ENCODE peak calls at places on chromosome 9, in eight cellular contexts. L is CD8-positive, alpha-beta T cell; W is heart left ventricle; Z is right atrium auricular region; J is esophagus squamous epithelium; R is transverse colon; G is CD4-positive, CD25-positive, alpha-beta regulatory T cell; X is NT2/D1. P is an unnamed sample. For H3K27me3, the result is how much of the 10 kb centered on the place peaks cover.

GRCh38 chr9:1871486-1872181 is 143.5 kb upstream of the SMARCA2 start:
- DNase-seq in Z (no peak), L (no peak), G (no peak), J (no peak), R (no peak), X (no peak), W (no peak), P (no peak)

GRCh38 chr9:128099932-128100491 is 27.5 kb downstream of the PTGES2 start:
- DNase-seq in W (no peak), G (no peak), X (no peak), J (no peak), Z (no peak), L (no peak), R (no peak), P (no peak)

GRCh38 chr9:136848393-136849037 is 694 bp upstream of the PHPT1 start:
- DNase-seq in Z (no peak), J (no peak), X (peak), G (peak), L (no peak), W (no peak), R (peak), P (no peak)

GRCh38 chr9:112043423-112043822 is 131.7 kb downstream of the SUSD1 start:
- DNase-seq in J (no peak), W (no peak), Z (no peak), L (no peak), R (no peak), X (no peak), G (no peak), P (no peak)

GRCh38 chr9:12185856-12186255 is 507.3 kb upstream of the TYRP1 start:
- DNase-seq in Z (no peak), J (no peak), L (no peak), X (no peak), G (no peak), W (no peak), R (no peak), P (no peak)

GRCh38 chr9:91131433-91131839 is 230.3 kb downstream of the AUH start:
- DNase-seq in J (no peak), L (no peak), G (peak), Z (no peak), X (no peak), R (peak), W (no peak), P (no peak)

GRCh38 chr9:100027543-100027942 is 71.3 kb downstream of the ERP44 start:
- DNase-seq in J (no peak), X (no peak), R (no peak), L (no peak), Z (no peak), W (no peak), G (no peak), P (no peak)

GRCh38 chr9:69785757-69786156 is 25.9 kb upstream of the PTAR1 start:
- DNase-seq in J (no peak), X (no peak), G (no peak), R (no peak), L (no peak), W (no peak), Z (no peak), P (no peak)

GRCh38 chr9:131080589-131080988 is 15.7 kb upstream of the AIF1L start:
- DNase-seq in J (no peak), Z (no peak), G (no peak), R (no peak), L (no peak), X (no peak), W (no peak), P (no peak)

GRCh38 chr9:93679536-93680444 is 103.4 kb downstream of the PHF2 start:
- DNase-seq in R (no peak), X (no peak), Z (peak), L (no peak), G (no peak), J (no peak), W (peak), P (no peak)

GRCh38 chr9:98370976-98371315 is 115.5 kb upstream of the TBC1D2 start:
- DNase-seq in W (no peak), R (no peak), J (no peak), L (no peak), X (no peak), G (no peak), Z (no peak), P (no peak)

GRCh38 chr9:124279531-124280175 is 21.9 kb downstream of the NEK6 start:
- DNase-seq in L (no peak), R (no peak), J (no peak), X (no peak), Z (no peak), W (no peak), G (no peak), P (no peak)

GRCh38 chr9:21415492-21416267 is 6.8 kb downstream of the IFNA8 start:
- DNase-seq in G (no peak), X (no peak), J (no peak), L (no peak), W (no peak), Z (no peak), R (peak), P (no peak)

GRCh38 chr9:124297553-124297905 is 39.8 kb downstream of the NEK6 start:
- DNase-seq in R (peak), W (peak), G (no peak), Z (peak), L (no peak), J (no peak), X (peak), P (no peak)

GRCh38 chr9:105912868-105913516 is 218.7 kb downstream of the TMEM38B start:
- DNase-seq in W (no peak), R (no peak), L (no peak), G (no peak), J (no peak), X (no peak), Z (no peak), P (no peak)

GRCh38 chr9:87212563-87213154 is 265.4 kb upstream of the GAS1 start:
- DNase-seq in Z (no peak), R (no peak), W (no peak), L (no peak), G (no peak), X (no peak), J (no peak), P (no peak)

GRCh38 chr9:89137548-89138462 is 40.8 kb downstream of the SHC3 start:
- DNase-seq in R (peak), Z (peak), L (no peak), J (no peak), X (no peak), G (no peak), W (peak), P (no peak)

GRCh38 chr9:120663380-120663779 is 50.9 kb downstream of the MEGF9 start:
- DNase-seq in R (no peak), G (no peak), W (no peak), X (no peak), Z (no peak), L (no peak), J (no peak), P (no peak)

GRCh38 chr9:112624711-112625707 is 92.9 kb downstream of the INIP start:
- DNase-seq in Z (no peak), X (no peak), R (no peak), G (no peak), L (no peak), J (no peak), W (no peak), P (no peak)

GRCh38 chr9:134908524-134909364 is 9.0 kb downstream of the FCN1 start:
- DNase-seq in Z (no peak), R (no peak), G (no peak), L (no peak), X (no peak), J (no peak), W (no peak), P (no peak)

GRCh38 chr9:38195737-38196161 is 126.7 kb upstream of the SHB start:
- DNase-seq in X (no peak), J (no peak), R (no peak), Z (no peak), G (no peak), W (no peak), L (no peak), P (no peak)

GRCh38 chr9:109922617-109923260 is 142.7 kb downstream of the PALM2AKAP2 start:
- DNase-seq in R (no peak), Z (no peak), L (no peak), W (no peak), J (no peak), G (no peak), X (no peak), P (no peak)

GRCh38 chr9:124018731-124019697 is 7.4 kb downstream of the LHX2 start:
- DNase-seq in R (no peak), Z (no peak), W (no peak), X (no peak), J (no peak), G (no peak), L (no peak), P (no peak)

DNA sequence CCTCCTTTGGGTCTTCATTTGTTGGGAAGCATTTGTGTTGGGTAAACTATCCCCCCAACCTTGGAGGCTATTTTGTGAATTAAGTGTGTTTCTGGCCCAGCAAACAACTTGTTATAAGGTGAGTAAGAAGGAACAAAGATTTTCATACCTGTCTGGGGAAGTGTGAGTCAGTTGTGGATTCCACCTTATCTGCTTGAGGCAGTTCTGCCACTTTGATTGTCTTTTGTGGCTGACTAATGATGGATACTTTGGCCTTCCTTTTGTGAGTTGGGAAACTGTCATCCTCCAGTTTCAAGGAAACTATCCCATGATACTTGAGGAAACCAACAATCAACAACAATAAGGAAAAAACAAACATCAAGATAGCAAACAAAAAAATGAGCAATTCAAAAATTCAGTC is 24.6 kb upstream of the CER1 start:
- DNase-seq in G (no peak), R (no peak), Z (no peak), W (no peak), J (no peak), L (no peak), X (no peak), P (no peak)
- H3K27me3 ChIP-seq in G (under half), R (under half), Z (under half), W (under half), J (under half), L (under half), X (under half), P (under half)

GRCh38 chr9:132154925-132155324 is 6.9 kb upstream of the NTNG2 start:
- DNase-seq in L (no peak), R (no peak), J (no peak), G (no peak), W (no peak), X (no peak), Z (no peak), P (no peak)

GRCh38 chr9:132160802-132161742 is 786 bp upstream of the NTNG2 start:
- DNase-seq in X (no peak), L (peak), R (peak), G (peak), J (no peak), Z (no peak), W (peak), P (peak)

GRCh38 chr9:132155514-132155913 is 6.3 kb upstream of the NTNG2 start:
- DNase-seq in J (no peak), W (no peak), R (no peak), X (no peak), G (no peak), Z (no peak), L (no peak), P (no peak)

GRCh38 chr9:132156256-132156655 is 5.6 kb upstream of the NTNG2 start:
- DNase-seq in R (no peak), J (no peak), X (no peak), W (no peak), Z (no peak), G (no peak), L (no peak), P (no peak)

DNA sequence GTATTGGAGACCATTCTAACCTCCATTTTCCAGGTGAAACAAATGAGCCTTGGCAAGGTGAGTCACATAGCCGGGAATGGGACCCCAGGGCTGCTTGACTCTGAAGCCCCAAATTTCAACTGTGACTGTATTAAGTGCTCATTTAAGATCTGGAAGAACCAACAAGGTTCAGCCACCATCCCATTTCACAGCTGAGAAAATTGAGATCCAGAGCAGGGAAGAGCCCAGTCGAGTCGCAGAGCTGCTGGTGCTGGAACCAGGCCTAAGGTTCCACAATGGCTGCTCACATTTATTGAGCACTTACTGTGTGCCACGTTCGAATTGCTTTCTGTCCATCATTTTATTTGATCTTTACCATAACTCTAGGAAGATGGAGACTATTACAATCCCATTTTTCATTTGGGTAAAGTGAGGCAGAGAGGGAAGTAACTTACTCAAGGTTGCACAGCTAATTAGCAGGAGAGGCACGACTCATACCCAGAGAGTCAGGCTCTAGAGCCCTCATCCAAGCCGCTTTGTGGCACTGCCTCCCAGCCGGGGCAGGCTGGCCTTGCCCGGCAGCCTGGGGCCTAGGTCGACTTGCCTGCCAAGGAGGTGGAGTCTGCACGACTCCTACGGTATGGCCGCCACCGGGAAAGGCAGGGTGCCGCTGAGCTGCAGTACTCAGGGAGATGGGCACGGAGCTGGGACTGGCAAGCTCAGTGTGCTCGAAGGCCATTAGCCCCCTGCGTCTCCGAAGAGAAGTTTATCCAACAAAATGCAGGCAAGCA is 4.3 kb upstream of the NTNG2 start:
- DNase-seq in J (no peak), X (no peak), L (no peak), R (no peak), W (no peak), Z (no peak), G (no peak), P (no peak)
- H3K27me3 ChIP-seq in J (under half), X (under half), L (under half), R (half or more), W (under half), Z (under half), G (under half), P (under half)

GRCh38 chr9:126165755-126166154 is 160.9 kb upstream of the MVB12B start:
- DNase-seq in R (no peak), Z (no peak), J (no peak), X (no peak), L (no peak), W (no peak), G (no peak), P (no peak)
- H3K27me3 ChIP-seq in R (under half), Z (under half), J (under half), X (under half), L (under half), W (under half), G (under half), P (under half)

GRCh38 chr9:35940474-35941467 is 17.2 kb downstream of the OR2S2 start:
- DNase-seq in J (no peak), Z (no peak), R (no peak), L (no peak), G (peak), W (no peak), X (no peak), P (peak)
- H3K27me3 ChIP-seq in J (under half), Z (under half), R (under half), L (under half), G (under half), W (under half), X (under half), P (under half)

GRCh38 chr9:126693428-126693931 is 79.8 kb downstream of the LMX1B start:
- DNase-seq in W (no peak), X (no peak), G (no peak), J (no peak), R (no peak), L (no peak), Z (no peak), P (no peak)

GRCh38 chr9:126692041-126692758 is 78.5 kb downstream of the LMX1B start:
- DNase-seq in J (no peak), L (no peak), R (no peak), G (no peak), Z (no peak), X (no peak), W (no peak), P (no peak)

GRCh38 chr9:126690431-126691051 is 76.8 kb downstream of the LMX1B start:
- DNase-seq in J (no peak), R (peak), G (peak), W (peak), X (no peak), L (peak), Z (no peak), P (no peak)

GRCh38 chr9:126694206-126695081 is 80.7 kb downstream of the LMX1B start:
- DNase-seq in W (no peak), Z (no peak), G (no peak), X (no peak), R (no peak), J (no peak), L (no peak), P (no peak)

GRCh38 chr9:126692759-126693427 is 79.2 kb downstream of the LMX1B start:
- DNase-seq in W (no peak), Z (no peak), L (no peak), G (no peak), R (no peak), X (no peak), J (no peak), P (no peak)
- H3K27me3 ChIP-seq in W (under half), Z (under half), L (under half), G (under half), R (half or more), X (half or more), J (under half), P (under half)

DNA sequence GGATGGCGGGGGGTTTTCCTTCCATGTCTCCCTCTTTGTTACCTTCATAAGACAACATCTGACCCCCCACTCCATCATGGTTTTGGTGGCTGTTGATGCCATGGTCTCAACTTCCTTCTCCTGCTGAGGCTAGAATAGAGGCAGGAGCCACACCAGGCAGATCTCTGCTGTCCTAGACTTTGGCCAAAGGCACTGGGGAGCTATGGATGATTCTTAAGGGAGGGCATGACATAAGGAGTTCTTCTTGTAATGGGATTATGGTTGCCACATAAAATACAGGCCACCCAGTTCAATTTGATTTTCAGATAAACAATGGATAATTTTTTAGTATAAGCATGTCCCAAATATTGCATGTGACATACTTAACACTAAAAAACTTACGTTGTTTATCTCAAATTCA is 52.2 kb upstream of the IER5L start:
- DNase-seq in L (no peak), G (no peak), W (no peak), R (no peak), J (no peak), X (no peak), Z (no peak), P (no peak)
- H3K27me3 ChIP-seq in L (under half), G (under half), W (under half), R (under half), J (under half), X (under half), Z (under half), P (under half)

GRCh38 chr9:113651896-113652295 is 188.4 kb downstream of the RGS3 start:
- DNase-seq in X (no peak), Z (no peak), W (no peak), R (no peak), G (no peak), J (no peak), L (no peak), P (no peak)

GRCh38 chr9:113650207-113651131 is 186.9 kb downstream of the RGS3 start:
- DNase-seq in W (no peak), R (no peak), L (no peak), G (no peak), J (no peak), Z (no peak), X (no peak), P (no peak)

GRCh38 chr9:113653746-113654604 is 190.4 kb downstream of the RGS3 start:
- DNase-seq in Z (no peak), G (no peak), R (no peak), J (no peak), X (no peak), W (no peak), L (no peak), P (no peak)

GRCh38 chr9:113654605-113655193 is 191.2 kb downstream of the RGS3 start:
- DNase-seq in J (no peak), G (no peak), X (no peak), Z (peak), W (peak), R (no peak), L (no peak), P (no peak)

DNA sequence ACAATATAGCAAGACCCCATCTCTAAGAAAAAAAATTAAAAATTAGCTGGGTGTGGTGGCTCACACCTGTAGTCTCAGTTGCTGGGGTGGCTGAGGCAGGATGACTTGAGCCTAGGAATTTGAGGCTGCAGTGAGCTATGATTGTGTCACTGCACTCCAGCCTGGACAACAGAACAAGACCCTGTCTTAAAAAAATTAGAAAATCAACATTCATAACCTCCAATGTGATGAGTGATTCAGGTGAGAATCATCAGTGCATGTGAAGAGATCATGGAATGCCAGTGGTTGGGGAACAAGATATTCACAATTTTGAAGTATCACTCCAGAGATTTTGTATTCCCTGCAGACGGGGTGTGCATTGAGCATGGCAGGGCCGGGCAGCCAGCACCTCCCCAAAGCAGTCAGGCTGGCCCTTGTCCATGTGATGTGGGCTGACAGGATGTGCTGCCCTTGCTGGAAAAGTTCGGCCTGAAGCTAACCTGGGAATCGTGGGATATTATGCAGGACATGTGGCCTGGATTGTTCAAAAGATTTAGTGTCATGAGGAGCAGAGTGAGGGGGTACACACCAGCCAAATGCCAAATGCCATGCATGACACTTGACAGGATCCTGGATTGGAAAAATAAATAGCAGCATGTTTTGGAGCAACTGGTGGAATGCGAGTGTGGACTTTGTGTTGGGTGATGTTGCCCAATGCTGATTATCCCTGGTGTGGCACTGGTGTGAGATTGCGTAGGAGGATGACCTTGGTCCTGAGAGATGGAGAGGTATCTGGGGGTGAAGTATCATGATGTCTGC is 189.0 kb downstream of the RGS3 start:
- DNase-seq in L (no peak), J (no peak), R (no peak), W (no peak), G (no peak), Z (no peak), X (no peak), P (no peak)
- H3K27me3 ChIP-seq in L (under half), J (under half), R (under half), W (under half), G (under half), Z (under half), X (under half), P (under half)